ENCODE peak calls at places on chromosome 7, in four cellular contexts. One of them, this sample, is unnamed.

GRCh38 chr7:11341285-11341944 is 367.7 kb downstream of the PHF14 start:
- DNase-seq in bronchial epithelial cell: peak
- DNase-seq in posterior vena cava: no peak
- DNase-seq in GM20000: no peak
- DNase-seq in this sample: no peak

GRCh38 chr7:108253275-108254044 is 123.3 kb upstream of the LAMB4 start:
- DNase-seq in posterior vena cava: no peak
- DNase-seq in GM20000: no peak
- DNase-seq in bronchial epithelial cell: no peak
- DNase-seq in this sample: peak

GRCh38 chr7:138727336-138728099 is 26.4 kb upstream of the SVOPL start:
- DNase-seq in posterior vena cava: no peak
- DNase-seq in bronchial epithelial cell: peak
- DNase-seq in GM20000: no peak
- DNase-seq in this sample: peak

GRCh38 chr7:41710838-41711237 is 7.9 kb upstream of the INHBA start:
- DNase-seq in bronchial epithelial cell: no peak
- DNase-seq in GM20000: no peak
- DNase-seq in posterior vena cava: no peak
- DNase-seq in this sample: no peak

GRCh38 chr7:155811895-155812761 is at the start of gene SHH:
- DNase-seq in posterior vena cava: no peak
- DNase-seq in GM20000: no peak
- DNase-seq in bronchial epithelial cell: no peak
- DNase-seq in this sample: no peak

GRCh38 chr7:130219086-130219620 is 11.5 kb downstream of the SSMEM1 start:
- DNase-seq in bronchial epithelial cell: no peak
- DNase-seq in posterior vena cava: no peak
- DNase-seq in GM20000: no peak
- DNase-seq in this sample: no peak

GRCh38 chr7:36396150-36396549 is 6.5 kb downstream of the ANLN start:
- DNase-seq in posterior vena cava: no peak
- DNase-seq in GM20000: no peak
- DNase-seq in bronchial epithelial cell: no peak
- DNase-seq in this sample: no peak

GRCh38 chr7:37495574-37496184 is 47.0 kb upstream of the ELMO1 start:
- DNase-seq in GM20000: peak
- DNase-seq in bronchial epithelial cell: peak
- DNase-seq in posterior vena cava: no peak
- DNase-seq in this sample: peak

GRCh38 chr7:134469622-134470021 is 10.7 kb upstream of the AKR1B1 start:
- DNase-seq in bronchial epithelial cell: no peak
- DNase-seq in posterior vena cava: no peak
- DNase-seq in GM20000: no peak
- DNase-seq in this sample: no peak

GRCh38 chr7:31192996-31193395 is 140.9 kb downstream of the ADCYAP1R1 start:
- DNase-seq in bronchial epithelial cell: peak
- DNase-seq in GM20000: peak
- DNase-seq in posterior vena cava: peak
- DNase-seq in this sample: peak

GRCh38 chr7:129635300-129636029 is 23.9 kb downstream of the NRF1 start:
- DNase-seq in GM20000: peak
- DNase-seq in posterior vena cava: no peak
- DNase-seq in bronchial epithelial cell: peak
- DNase-seq in this sample: peak

GRCh38 chr7:142012825-142013506 is 17.3 kb downstream of the MGAM start:
- DNase-seq in posterior vena cava: no peak
- DNase-seq in bronchial epithelial cell: peak
- DNase-seq in GM20000: no peak
- DNase-seq in this sample: peak

GRCh38 chr7:96388166-96388565 is 66.3 kb upstream of the SLC25A13 start:
- DNase-seq in posterior vena cava: no peak
- DNase-seq in GM20000: no peak
- DNase-seq in bronchial epithelial cell: peak
- DNase-seq in this sample: peak

GRCh38 chr7:71286336-71286735 is 154.4 kb downstream of the GALNT17 start:
- DNase-seq in bronchial epithelial cell: no peak
- DNase-seq in posterior vena cava: no peak
- DNase-seq in GM20000: no peak
- DNase-seq in this sample: no peak

GRCh38 chr7:40634118-40634517 is 499.3 kb downstream of the SUGCT start:
- DNase-seq in bronchial epithelial cell: no peak
- DNase-seq in GM20000: no peak
- DNase-seq in posterior vena cava: no peak
- DNase-seq in this sample: no peak

GRCh38 chr7:27096756-27097514 is 1.1 kb upstream of the HOXA1 start:
- DNase-seq in posterior vena cava: peak
- DNase-seq in GM20000: peak
- DNase-seq in bronchial epithelial cell: no peak
- DNase-seq in this sample: peak

GRCh38 chr7:28520074-28521015 is 108.0 kb downstream of the CREB5 start:
- DNase-seq in GM20000: no peak
- DNase-seq in posterior vena cava: no peak
- DNase-seq in bronchial epithelial cell: peak
- DNase-seq in this sample: peak

GRCh38 chr7:128084896-128085608 is 53.8 kb upstream of the LRRC4 start:
- DNase-seq in posterior vena cava: no peak
- DNase-seq in GM20000: no peak
- DNase-seq in bronchial epithelial cell: no peak
- DNase-seq in this sample: no peak

GRCh38 chr7:140060788-140061606 is 1.8 kb downstream of the PARP12 start:
- DNase-seq in bronchial epithelial cell: no peak
- DNase-seq in posterior vena cava: no peak
- DNase-seq in GM20000: no peak
- DNase-seq in this sample: no peak

This sample was measured in mammary epithelial cell.